ENCODE peak calls at places on chromosome 17, in seven cellular contexts. One of them, this sample, is unnamed.
A peak's percentile ranks its signal among the peaks of the same experiment; 100 is the strongest.

GRCh38 chr17:49815761-49816281 is 27.3 kb downstream of the KAT7 start:
- DNase-seq in HCT116: no peak
- DNase-seq in stromal cell of bone marrow: no peak
- DNase-seq in AG04450: no peak
- DNase-seq in KBM-7: no peak
- DNase-seq in left lobe of liver: no peak
- DNase-seq in nucleus accumbens: no peak
- DNase-seq in this sample: no peak

GRCh38 chr17:6823011-6823442 is 8.5 kb downstream of the TEKT1 start:
- DNase-seq in HCT116: no peak
- DNase-seq in stromal cell of bone marrow: peak; percentile 58
- DNase-seq in AG04450: no peak
- DNase-seq in KBM-7: no peak
- DNase-seq in left lobe of liver: no peak
- DNase-seq in nucleus accumbens: no peak
- DNase-seq in this sample: peak; percentile 26

GRCh38 chr17:4657678-4658077 is 16.2 kb upstream of the ALOX15 start:
- DNase-seq in HCT116: no peak
- DNase-seq in stromal cell of bone marrow: no peak
- DNase-seq in AG04450: no peak
- DNase-seq in KBM-7: no peak
- DNase-seq in left lobe of liver: no peak
- DNase-seq in nucleus accumbens: no peak
- DNase-seq in this sample: no peak

GRCh38 chr17:74024871-74025531 is 178.5 kb upstream of the RPL38 start:
- DNase-seq in HCT116: no peak
- DNase-seq in stromal cell of bone marrow: no peak
- DNase-seq in AG04450: no peak
- DNase-seq in KBM-7: no peak
- DNase-seq in left lobe of liver: no peak
- DNase-seq in nucleus accumbens: no peak
- DNase-seq in this sample: no peak

GRCh38 chr17:57104461-57105175 is 19.6 kb downstream of the AKAP1 start:
- DNase-seq in HCT116: no peak
- DNase-seq in stromal cell of bone marrow: no peak
- DNase-seq in AG04450: no peak
- DNase-seq in KBM-7: no peak
- DNase-seq in left lobe of liver: no peak
- DNase-seq in nucleus accumbens: no peak
- DNase-seq in this sample: no peak

GRCh38 chr17:62792122-62792800 is 15.9 kb downstream of the MARCHF10 start:
- DNase-seq in HCT116: peak; percentile 61
- DNase-seq in stromal cell of bone marrow: peak; percentile 80
- DNase-seq in AG04450: peak; percentile 91
- DNase-seq in KBM-7: no peak
- DNase-seq in left lobe of liver: peak; percentile 6
- DNase-seq in nucleus accumbens: no peak
- DNase-seq in this sample: no peak

GRCh38 chr17:59954856-59955255 is 9.7 kb downstream of the RNFT1 start:
- DNase-seq in HCT116: no peak
- DNase-seq in stromal cell of bone marrow: no peak
- DNase-seq in AG04450: no peak
- DNase-seq in KBM-7: no peak
- DNase-seq in left lobe of liver: no peak
- DNase-seq in nucleus accumbens: no peak
- DNase-seq in this sample: no peak

GRCh38 chr17:79777844-79778503 is at the start of gene CBX2:
- DNase-seq in HCT116: peak; percentile 32
- DNase-seq in stromal cell of bone marrow: peak; percentile 30
- DNase-seq in AG04450: no peak
- DNase-seq in KBM-7: peak; percentile 46
- DNase-seq in left lobe of liver: peak; percentile 85
- DNase-seq in nucleus accumbens: peak; percentile 74
- DNase-seq in this sample: no peak

GRCh38 chr17:50261051-50261915 is 13.0 kb upstream of the TMEM92 start:
- DNase-seq in HCT116: no peak
- DNase-seq in stromal cell of bone marrow: no peak
- DNase-seq in AG04450: no peak
- DNase-seq in KBM-7: no peak
- DNase-seq in left lobe of liver: no peak
- DNase-seq in nucleus accumbens: no peak
- DNase-seq in this sample: no peak

GRCh38 chr17:35879748-35880654 is at the start of gene CCL5:
- DNase-seq in HCT116: no peak
- DNase-seq in stromal cell of bone marrow: no peak
- DNase-seq in AG04450: no peak
- DNase-seq in KBM-7: peak; percentile 46
- DNase-seq in left lobe of liver: no peak
- DNase-seq in nucleus accumbens: no peak
- DNase-seq in this sample: no peak

GRCh38 chr17:81012574-81013447 is 21.2 kb downstream of the CHMP6 start:
- DNase-seq in HCT116: no peak
- DNase-seq in stromal cell of bone marrow: no peak
- DNase-seq in AG04450: no peak
- DNase-seq in KBM-7: no peak
- DNase-seq in left lobe of liver: no peak
- DNase-seq in nucleus accumbens: no peak
- DNase-seq in this sample: no peak

GRCh38 chr17:44326867-44327444 is 2.3 kb upstream of the SLC25A39 start:
- DNase-seq in HCT116: peak; percentile 97
- DNase-seq in stromal cell of bone marrow: peak; percentile 96
- DNase-seq in AG04450: peak; percentile 91
- DNase-seq in KBM-7: peak; percentile 95
- DNase-seq in left lobe of liver: peak; percentile 98
- DNase-seq in nucleus accumbens: peak; percentile 97
- DNase-seq in this sample: peak; percentile 91

GRCh38 chr17:70882504-70882903 is 713.2 kb downstream of the KCNJ2 start:
- DNase-seq in HCT116: no peak
- DNase-seq in stromal cell of bone marrow: no peak
- DNase-seq in AG04450: no peak
- DNase-seq in KBM-7: no peak
- DNase-seq in left lobe of liver: no peak
- DNase-seq in nucleus accumbens: no peak
- DNase-seq in this sample: no peak

GRCh38 chr17:17768415-17769088 is 68.2 kb downstream of the SREBF1 start:
- DNase-seq in HCT116: no peak
- DNase-seq in stromal cell of bone marrow: no peak
- DNase-seq in AG04450: no peak
- DNase-seq in KBM-7: no peak
- DNase-seq in left lobe of liver: no peak
- DNase-seq in nucleus accumbens: no peak
- DNase-seq in this sample: no peak

GRCh38 chr17:43360376-43360738 is 38.4 kb upstream of the ARL4D start:
- DNase-seq in HCT116: no peak
- DNase-seq in stromal cell of bone marrow: peak; percentile 86
- DNase-seq in AG04450: no peak
- DNase-seq in KBM-7: no peak
- DNase-seq in left lobe of liver: no peak
- DNase-seq in nucleus accumbens: no peak
- DNase-seq in this sample: no peak

GRCh38 chr17:76276461-76277299 is 11.5 kb downstream of the UBALD2 start:
- DNase-seq in HCT116: no peak
- DNase-seq in stromal cell of bone marrow: peak; percentile 16
- DNase-seq in AG04450: no peak
- DNase-seq in KBM-7: no peak
- DNase-seq in left lobe of liver: no peak
- DNase-seq in nucleus accumbens: no peak
- DNase-seq in this sample: no peak

GRCh38 chr17:8360260-8360659 is 16.2 kb downstream of the KRABD2 start:
- DNase-seq in HCT116: no peak
- DNase-seq in stromal cell of bone marrow: no peak
- DNase-seq in AG04450: no peak
- DNase-seq in KBM-7: no peak
- DNase-seq in left lobe of liver: no peak
- DNase-seq in nucleus accumbens: no peak
- DNase-seq in this sample: peak; percentile 73

GRCh38 chr17:65742433-65743312 is 181.2 kb upstream of the AXIN2 start:
- DNase-seq in HCT116: peak; percentile 70
- DNase-seq in stromal cell of bone marrow: peak; percentile 69
- DNase-seq in AG04450: peak; percentile 48
- DNase-seq in KBM-7: no peak
- DNase-seq in left lobe of liver: no peak
- DNase-seq in nucleus accumbens: no peak
- DNase-seq in this sample: peak; percentile 17

GRCh38 chr17:28412131-28412530 is 6.1 kb upstream of the SLC46A1 start:
- DNase-seq in HCT116: no peak
- DNase-seq in stromal cell of bone marrow: no peak
- DNase-seq in AG04450: no peak
- DNase-seq in KBM-7: no peak
- DNase-seq in left lobe of liver: no peak
- DNase-seq in nucleus accumbens: no peak
- DNase-seq in this sample: no peak

GRCh38 chr17:57999496-58000017 is 7.5 kb downstream of the SRSF1 start:
- DNase-seq in HCT116: peak; percentile 80
- DNase-seq in stromal cell of bone marrow: no peak
- DNase-seq in AG04450: peak; percentile 57
- DNase-seq in KBM-7: peak; percentile 87
- DNase-seq in left lobe of liver: no peak
- DNase-seq in nucleus accumbens: no peak
- DNase-seq in this sample: no peak

GRCh38 chr17:67514998-67515397 is 137.9 kb downstream of the PITPNC1 start:
- DNase-seq in HCT116: no peak
- DNase-seq in stromal cell of bone marrow: no peak
- DNase-seq in AG04450: no peak
- DNase-seq in KBM-7: no peak
- DNase-seq in left lobe of liver: no peak
- DNase-seq in nucleus accumbens: no peak
- DNase-seq in this sample: no peak